ENCODE peak calls at places on chromosome 16, in ten cellular contexts. I, G, D, H, O, X, B, F, Z and C are unnamed samples.

GRCh38 chr16:80594756-80595155 is 54.0 kb downstream of the DYNLRB2 start:
- DNase-seq in X (no peak), F (peak), Z (no peak), B (no peak), D (no peak), G (no peak), I (no peak), H (no peak), O (no peak), C (no peak)

GRCh38 chr16:49431040-49431439 is 57.4 kb downstream of the C16orf78 start:
- DNase-seq in H (no peak), X (no peak), O (peak), D (no peak), Z (no peak), G (no peak), I (no peak), B (no peak), F (no peak), C (peak)

GRCh38 chr16:21722771-21723460 is 59.1 kb downstream of the OTOA start:
- DNase-seq in X (no peak), B (no peak), D (no peak), H (no peak), G (no peak), I (no peak), O (no peak), Z (no peak), F (no peak), C (no peak)

GRCh38 chr16:82414476-82414875 is 212.3 kb upstream of the CDH13 start:
- DNase-seq in Z (no peak), H (no peak), G (no peak), F (no peak), B (no peak), I (no peak), O (no peak), X (no peak), D (no peak), C (no peak)

GRCh38 chr16:22235839-22236745 is 30.0 kb downstream of the EEF2K start:
- DNase-seq in F (peak), D (peak), O (no peak), Z (peak), B (no peak), H (no peak), G (no peak), X (no peak), I (no peak), C (no peak)

GRCh38 chr16:61083711-61084110 is 952.5 kb downstream of the CDH8 start:
- DNase-seq in O (no peak), F (no peak), D (no peak), I (no peak), Z (no peak), B (no peak), G (no peak), H (no peak), X (no peak), C (no peak)

GRCh38 chr16:1830213-1830612 is 3.2 kb downstream of the FAHD1 start:
- DNase-seq in H (no peak), I (no peak), D (no peak), Z (peak), B (no peak), O (no peak), X (no peak), G (no peak), F (peak), C (no peak)

GRCh38 chr16:60748366-60748765 is 1287.9 kb downstream of the CDH8 start:
- DNase-seq in Z (no peak), G (no peak), X (no peak), B (no peak), D (no peak), O (no peak), I (no peak), H (no peak), F (no peak), C (no peak)

GRCh38 chr16:57723170-57723569 is 12.4 kb upstream of the KATNB1 start:
- DNase-seq in B (no peak), G (no peak), X (no peak), F (peak), D (peak), Z (no peak), O (no peak), H (no peak), I (peak), C (peak)

GRCh38 chr16:50478773-50479149 is 69.4 kb upstream of the NKD1 start:
- DNase-seq in Z (peak), O (peak), G (no peak), F (no peak), H (no peak), D (no peak), X (no peak), I (no peak), B (no peak), C (no peak)

GRCh38 chr16:5905935-5906334 is 808.3 kb upstream of the EEF2KMT start:
- DNase-seq in O (no peak), Z (no peak), I (no peak), H (no peak), F (no peak), G (no peak), X (no peak), D (no peak), B (no peak), C (no peak)

GRCh38 chr16:9254863-9255262 is 163.4 kb downstream of the HAPSTR1 start:
- DNase-seq in B (no peak), Z (no peak), X (no peak), F (no peak), O (no peak), D (no peak), H (no peak), I (no peak), G (no peak), C (no peak)

GRCh38 chr16:89530401-89531381 is 22.5 kb downstream of the SPG7 start:
- DNase-seq in I (no peak), X (no peak), Z (no peak), D (no peak), H (no peak), B (no peak), G (no peak), F (no peak), O (no peak), C (no peak)

GRCh38 chr16:54633943-54634362 is 296.7 kb upstream of the IRX5 start:
- DNase-seq in O (no peak), B (no peak), I (no peak), G (peak), F (peak), Z (no peak), X (no peak), H (peak), D (peak), C (peak)

GRCh38 chr16:10576390-10577304 is 3.8 kb downstream of the EMP2 start:
- DNase-seq in D (no peak), X (no peak), O (no peak), H (no peak), F (peak), Z (no peak), G (no peak), I (no peak), B (no peak), C (no peak)

GRCh38 chr16:48612621-48613020 is 2.6 kb upstream of the N4BP1 start:
- DNase-seq in F (no peak), X (no peak), G (no peak), D (no peak), B (no peak), I (no peak), Z (no peak), H (no peak), O (no peak), C (no peak)

GRCh38 chr16:20906225-20906870 is 5.8 kb downstream of the LYRM1 start:
- DNase-seq in F (peak), D (peak), G (no peak), I (no peak), X (no peak), B (no peak), H (peak), O (no peak), Z (no peak), C (no peak)

GRCh38 chr16:27639588-27640276 is 89.8 kb downstream of the KATNIP start:
- DNase-seq in F (peak), B (no peak), O (no peak), X (no peak), H (no peak), I (no peak), Z (no peak), D (peak), G (peak), C (peak)

GRCh38 chr16:88943131-88943664 is 33.8 kb downstream of the CBFA2T3 start:
- DNase-seq in D (no peak), Z (no peak), G (no peak), I (no peak), X (no peak), F (no peak), B (no peak), O (peak), H (no peak), C (no peak)

GRCh38 chr16:78524066-78524595 is 424.7 kb downstream of the WWOX start:
- DNase-seq in X (no peak), H (no peak), I (no peak), O (no peak), B (no peak), G (no peak), F (no peak), Z (no peak), D (no peak), C (no peak)

GRCh38 chr16:252366-253337 is 18.0 kb downstream of the FAM234A start:
- DNase-seq in H (no peak), B (no peak), G (no peak), X (no peak), O (no peak), F (no peak), D (peak), I (no peak), Z (no peak), C (no peak)

GRCh38 chr16:78659668-78660217 is 560.3 kb downstream of the WWOX start:
- DNase-seq in Z (no peak), O (no peak), I (no peak), D (no peak), X (no peak), G (no peak), B (no peak), F (no peak), H (no peak), C (no peak)

GRCh38 chr16:54546481-54546880 is 259.9 kb upstream of the IRX3 start:
- DNase-seq in Z (no peak), O (no peak), X (no peak), H (no peak), F (peak), B (no peak), D (no peak), G (no peak), I (no peak), C (no peak)

GRCh38 chr16:53495325-53495724 is 7.7 kb downstream of the AKTIP start:
- DNase-seq in G (no peak), B (no peak), F (peak), X (no peak), H (no peak), Z (no peak), D (no peak), I (no peak), O (no peak), C (no peak)

GRCh38 chr16:4337540-4338088 is 13.5 kb downstream of the PAM16 start:
- DNase-seq in D (no peak), B (no peak), Z (no peak), H (no peak), I (no peak), G (no peak), X (no peak), O (no peak), F (no peak), C (no peak)

GRCh38 chr16:83579431-83579830 is 228.3 kb upstream of the HSBP1 start:
- DNase-seq in X (no peak), B (no peak), F (no peak), H (no peak), I (no peak), O (no peak), G (no peak), D (no peak), Z (no peak), C (no peak)

GRCh38 chr16:51392651-51393187 is 241.6 kb upstream of the SALL1 start:
- DNase-seq in I (no peak), F (peak), X (no peak), H (no peak), Z (no peak), G (no peak), D (peak), O (no peak), B (no peak), C (no peak)

GRCh38 chr16:65319621-65320231 is 197.9 kb upstream of the CDH11 start:
- DNase-seq in X (no peak), H (no peak), F (no peak), O (no peak), D (no peak), G (no peak), Z (no peak), I (no peak), B (no peak), C (no peak)

GRCh38 chr16:87008664-87009063 is 308.5 kb downstream of the C16orf95 start:
- DNase-seq in O (no peak), X (no peak), D (no peak), F (no peak), I (no peak), B (no peak), H (peak), G (no peak), Z (no peak), C (no peak)

GRCh38 chr16:79848739-79849518 is 248.4 kb upstream of the MAF start:
- DNase-seq in X (no peak), B (no peak), F (no peak), O (peak), G (no peak), D (no peak), I (no peak), Z (no peak), H (no peak), C (no peak)

GRCh38 chr16:87012954-87013938 is 303.9 kb downstream of the C16orf95 start:
- DNase-seq in O (peak), G (no peak), I (no peak), B (no peak), D (no peak), H (no peak), Z (no peak), F (no peak), X (no peak), C (no peak)

GRCh38 chr16:72474511-72475123 is 302.7 kb upstream of the PMFBP1 start:
- DNase-seq in G (no peak), I (no peak), H (no peak), X (no peak), F (peak), O (no peak), Z (no peak), B (no peak), D (peak), C (peak)

GRCh38 chr16:47037396-47037745 is 63.9 kb upstream of the DNAJA2 start:
- DNase-seq in D (peak), H (no peak), B (no peak), X (no peak), Z (no peak), G (peak), O (no peak), F (no peak), I (no peak), C (peak)

GRCh38 chr16:86951831-86952598 is 365.2 kb downstream of the C16orf95 start:
- DNase-seq in B (no peak), H (peak), F (peak), I (no peak), D (peak), Z (no peak), O (no peak), X (no peak), G (no peak), C (no peak)

DNA sequence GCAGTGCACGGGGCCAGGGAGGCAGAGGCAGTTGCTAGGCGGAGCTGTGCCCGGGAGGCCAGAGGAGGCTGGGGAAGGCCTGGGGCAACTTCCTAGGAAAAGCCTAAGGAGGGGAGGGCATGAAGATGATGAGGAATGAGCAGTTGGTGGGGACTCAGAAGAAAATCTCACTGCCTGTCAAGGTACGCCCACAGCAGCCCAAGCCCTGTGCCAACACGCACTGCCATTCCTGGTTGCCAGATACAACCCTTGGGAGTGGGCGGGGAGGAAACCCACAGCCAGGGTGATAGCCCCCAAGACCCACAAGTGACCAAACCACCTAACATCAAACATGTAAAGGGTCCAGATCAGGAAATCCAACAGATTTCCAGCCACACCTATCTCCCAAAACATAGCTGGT is 36.2 kb downstream of the SMPD3 start:
- DNase-seq in G (no peak), X (no peak), F (no peak), D (no peak), O (peak), I (peak), H (no peak), Z (no peak), B (peak), C (no peak)
- H3K27ac ChIP-seq in G (no peak), X (no peak), F (no peak), D (no peak), O (no peak), I (no peak), H (no peak), Z (no peak), B (no peak), C (no peak)

GRCh38 chr16:85002099-85002541 is 9.2 kb downstream of the ZDHHC7 start:
- DNase-seq in Z (peak), O (no peak), H (no peak), F (no peak), X (no peak), G (no peak), I (no peak), D (no peak), B (peak), C (no peak)
- H3K27ac ChIP-seq in Z (peak), O (peak), H (peak), F (no peak), X (no peak), G (peak), I (peak), D (peak), B (peak), C (no peak)

GRCh38 chr16:3036726-3037315 is at the start of gene BICDL2:
- DNase-seq in G (no peak), I (no peak), B (peak), X (no peak), D (no peak), F (no peak), Z (peak), H (no peak), O (peak), C (no peak)
- H3K27ac ChIP-seq in G (no peak), I (no peak), B (peak), X (no peak), D (no peak), F (no peak), Z (peak), H (no peak), O (peak), C (no peak)

GRCh38 chr16:15885560-15886001 is 2.8 kb downstream of the CEP20 start:
- DNase-seq in I (no peak), X (no peak), Z (no peak), G (no peak), O (no peak), B (no peak), F (peak), D (no peak), H (no peak), C (no peak)
- H3K27ac ChIP-seq in I (no peak), X (no peak), Z (no peak), G (no peak), O (no peak), B (no peak), F (no peak), D (no peak), H (no peak), C (no peak)

GRCh38 chr16:85303354-85303883 is 191.1 kb upstream of the CIBAR2 start:
- DNase-seq in G (peak), D (peak), F (peak), B (peak), Z (peak), O (peak), H (peak), X (peak), I (peak), C (peak)
- H3K27ac ChIP-seq in G (no peak), D (no peak), F (no peak), B (no peak), Z (no peak), O (no peak), H (no peak), X (no peak), I (no peak), C (no peak)

GRCh38 chr16:19888834-19889233 is 4.2 kb upstream of the GPRC5B start:
- DNase-seq in D (no peak), F (no peak), B (no peak), X (no peak), Z (no peak), I (no peak), G (no peak), H (no peak), O (no peak), C (no peak)
- H3K27ac ChIP-seq in D (no peak), F (no peak), B (no peak), X (no peak), Z (no peak), I (no peak), G (no peak), H (no peak), O (no peak), C (no peak)